ENCODE peak calls at places on chromosomes 7 and 10, in ten cellular contexts. V, X, I, H, A, O, P, U, M and Y are unnamed samples.
A peak's percentile ranks its signal among the peaks of the same experiment; 100 is the strongest.

GRCh38 chr10:65968871-65969270 is 957.0 kb upstream of the LRRTM3 start:
- DNase-seq in A (no peak), M (no peak), H (no peak), I (no peak), V (no peak), O (no peak), X (no peak), U (no peak), P (no peak), Y (no peak)

GRCh38 chr10:116783011-116783655 is 40.8 kb upstream of the HSPA12A start:
- DNase-seq in V (no peak), H (no peak), I (no peak), X (no peak), U (no peak), P (no peak), M (no peak), O (no peak), A (no peak), Y (no peak)

GRCh38 chr10:73946253-73947145 is 35.6 kb downstream of the PLAU start:
- DNase-seq in A (peak; percentile 34), P (no peak), M (no peak), V (no peak), U (no peak), X (no peak), I (no peak), O (no peak), H (no peak), Y (no peak)

GRCh38 chr10:131961777-131962450 is 19.8 kb downstream of the BNIP3 start:
- DNase-seq in X (no peak), M (no peak), I (no peak), H (no peak), A (no peak), O (no peak), V (no peak), U (no peak), P (no peak), Y (no peak)

GRCh38 chr7:95598511-95598910 is 2.2 kb upstream of the PDK4 start:
- DNase-seq in U (no peak), H (no peak), V (no peak), O (no peak), P (no peak), X (no peak), I (no peak), A (no peak), M (no peak), Y (no peak)

GRCh38 chr10:68901106-68901927 is at the start of gene DDX50:
- DNase-seq in H (peak; percentile 97), A (peak; percentile 98), I (peak; percentile 90), P (peak; percentile 99), U (peak; percentile 96), M (peak; percentile 98), V (peak; percentile 95), X (peak; percentile 94), O (peak; percentile 82), Y (peak; percentile 99)

GRCh38 chr10:110425684-110426293 is 71.9 kb upstream of the DUSP5 start:
- DNase-seq in U (no peak), P (peak; percentile 87), V (peak; percentile 70), A (peak; percentile 76), M (peak; percentile 10), H (peak; percentile 90), X (no peak), I (no peak), O (no peak), Y (peak; percentile 96)

GRCh38 chr7:17917842-17918241 is 22.5 kb downstream of the SNX13 start:
- DNase-seq in M (no peak), V (no peak), P (no peak), X (no peak), H (no peak), U (no peak), O (no peak), A (no peak), I (no peak), Y (no peak)

GRCh38 chr7:120867932-120868331 is 10.0 kb upstream of the TSPAN12 start:
- DNase-seq in A (no peak), O (no peak), U (no peak), M (no peak), H (no peak), X (no peak), I (no peak), V (no peak), P (no peak), Y (no peak)

GRCh38 chr10:11631890-11632587 is 20.6 kb upstream of the USP6NL start:
- DNase-seq in I (no peak), X (no peak), U (no peak), O (no peak), V (peak; percentile 60), P (no peak), H (no peak), M (no peak), A (no peak), Y (peak; percentile 75)

GRCh38 chr10:117262296-117263293 is 21.7 kb downstream of the SLC18A2 start:
- DNase-seq in O (no peak), U (peak; percentile 56), I (no peak), X (no peak), P (no peak), V (no peak), M (no peak), A (peak; percentile 44), H (no peak), Y (no peak)

GRCh38 chr10:93397020-93397419 is 85.1 kb downstream of the MYOF start:
- DNase-seq in H (no peak), O (no peak), I (no peak), A (no peak), V (no peak), M (no peak), U (no peak), X (no peak), P (no peak), Y (no peak)

GRCh38 chr10:132994811-132995210 is 52.4 kb upstream of the CFAP46 start:
- DNase-seq in X (no peak), H (no peak), A (no peak), I (no peak), M (no peak), O (no peak), P (no peak), V (no peak), U (no peak), Y (no peak)

GRCh38 chr10:133442191-133442966 is 11.4 kb upstream of the SCART1 start:
- DNase-seq in H (no peak), O (no peak), M (no peak), I (no peak), U (no peak), V (no peak), A (peak; percentile 68), X (no peak), P (no peak), Y (peak; percentile 72)

GRCh38 chr7:138564365-138564764 is 104.3 kb downstream of the TRIM24 start:
- DNase-seq in U (no peak), V (no peak), M (peak; percentile 54), H (no peak), O (no peak), P (no peak), A (no peak), X (no peak), I (no peak), Y (peak; percentile 59)

GRCh38 chr10:98088186-98088971 is 46.1 kb upstream of the R3HCC1L start:
- DNase-seq in U (no peak), M (peak; percentile 82), A (no peak), P (no peak), X (no peak), H (peak; percentile 7), V (no peak), O (no peak), I (no peak), Y (no peak)

GRCh38 chr7:41033526-41033925 is 669.4 kb downstream of the INHBA start:
- DNase-seq in X (no peak), H (no peak), U (no peak), M (no peak), O (no peak), A (no peak), P (no peak), I (no peak), V (no peak), Y (no peak)

GRCh38 chr10:132593900-132594876 is 56.6 kb downstream of the INPP5A start:
- DNase-seq in M (no peak), I (no peak), O (no peak), A (no peak), H (no peak), X (no peak), P (no peak), V (peak; percentile 81), U (no peak), Y (no peak)

GRCh38 chr7:84021292-84021898 is 173.2 kb downstream of the SEMA3A start:
- DNase-seq in U (no peak), I (no peak), H (no peak), X (no peak), V (no peak), M (no peak), A (no peak), P (no peak), O (no peak), Y (no peak)

GRCh38 chr10:126422561-126422960 is 34.3 kb upstream of the ADAM12 start:
- DNase-seq in O (no peak), P (no peak), X (no peak), A (no peak), V (no peak), U (no peak), I (no peak), M (no peak), H (no peak), Y (no peak)

GRCh38 chr10:29119374-29119773 is 169.5 kb upstream of the LYZL1 start:
- DNase-seq in V (no peak), A (no peak), I (no peak), H (no peak), M (no peak), P (no peak), O (no peak), X (peak; percentile 14), U (peak; percentile 57), Y (peak; percentile 4)

GRCh38 chr7:99191869-99192596 is 15.9 kb downstream of the KPNA7 start:
- DNase-seq in I (no peak), M (no peak), H (no peak), O (no peak), X (no peak), P (no peak), U (no peak), V (no peak), A (no peak), Y (no peak)

GRCh38 chr7:74587435-74588126 is 69.9 kb upstream of the GTF2I start:
- DNase-seq in M (peak; percentile 94), A (peak; percentile 97), O (no peak), H (peak; percentile 50), X (peak; percentile 87), U (peak; percentile 91), I (no peak), P (peak; percentile 58), V (peak; percentile 84), Y (no peak)

GRCh38 chr7:43385856-43386255 is 197.1 kb upstream of the STK17A start:
- DNase-seq in X (no peak), I (no peak), P (no peak), O (no peak), M (no peak), U (no peak), H (no peak), A (no peak), V (no peak), Y (peak; percentile 8)

GRCh38 chr7:154698726-154699291 is 304.1 kb downstream of the PAXIP1 start:
- DNase-seq in P (no peak), I (no peak), V (no peak), M (no peak), O (no peak), A (no peak), U (no peak), X (peak; percentile 15), H (no peak), Y (no peak)

GRCh38 chr7:148334959-148335577 is 255.5 kb upstream of the C7orf33 start:
- DNase-seq in P (peak; percentile 54), A (no peak), U (no peak), X (no peak), O (no peak), M (no peak), V (no peak), I (no peak), H (no peak), Y (no peak)

GRCh38 chr7:157013602-157014549 is 3.4 kb upstream of the MNX1 start:
- DNase-seq in A (no peak), M (no peak), O (no peak), V (no peak), X (no peak), H (no peak), I (no peak), U (no peak), P (no peak), Y (no peak)

GRCh38 chr7:30224511-30225031 is 59.8 kb upstream of the ZNRF2 start:
- DNase-seq in P (peak; percentile 97), U (no peak), X (peak; percentile 45), A (no peak), M (no peak), H (peak; percentile 84), I (no peak), O (no peak), V (peak; percentile 35), Y (peak; percentile 99)